ENCODE peak calls at places on chromosomes 7 and 10, in four cellular contexts. R, C, D and Q are unnamed samples.
A peak's percentile ranks its signal among the peaks of the same experiment; 100 is the strongest.

GRCh38 chr10:91197044-91197651 is 23.3 kb upstream of the PCGF5 start:
- DNase-seq in R (no peak), C (no peak), D (no peak), Q (no peak)

GRCh38 chr7:118288098-118288497 is 63.6 kb downstream of the ANKRD7 start:
- DNase-seq in R (no peak), C (peak; percentile 54), D (no peak), Q (no peak)

GRCh38 chr7:54419209-54419608 is 123.0 kb upstream of the VSTM2A start:
- DNase-seq in R (peak; percentile 69), C (no peak), D (no peak), Q (no peak)

GRCh38 chr7:152336754-152337368 is 98.9 kb downstream of the KMT2C start:
- DNase-seq in R (peak; percentile 73), C (peak; percentile 51), D (peak; percentile 39), Q (no peak)

GRCh38 chr7:87506243-87507180 is 31.0 kb upstream of the ABCB4 start:
- DNase-seq in R (no peak), C (no peak), D (peak; percentile 15), Q (no peak)

GRCh38 chr7:110973566-110973965 is 117.4 kb upstream of the LRRN3 start:
- DNase-seq in R (no peak), C (no peak), D (no peak), Q (no peak)

GRCh38 chr7:31214751-31215150 is 125.8 kb downstream of the NEUROD6 start:
- DNase-seq in R (no peak), C (no peak), D (no peak), Q (no peak)

GRCh38 chr7:50264908-50265307 is 39.6 kb upstream of the IKZF1 start:
- DNase-seq in R (no peak), C (no peak), D (no peak), Q (no peak)

GRCh38 chr7:29563590-29564454 is at the start of gene PRR15:
- DNase-seq in R (peak; percentile 93), C (no peak), D (peak; percentile 76), Q (no peak)

GRCh38 chr10:2619472-2619871 is 447.9 kb upstream of the PFKP start:
- DNase-seq in R (peak; percentile 72), C (peak; percentile 31), D (no peak), Q (no peak)

GRCh38 chr7:149719050-149719899 is 54.1 kb downstream of the ZNF467 start:
- DNase-seq in R (no peak), C (no peak), D (no peak), Q (no peak)

GRCh38 chr7:17056491-17057142 is 174.8 kb upstream of the AGR3 start:
- DNase-seq in R (no peak), C (no peak), D (no peak), Q (no peak)

GRCh38 chr7:157936976-157937375 is 600.2 kb downstream of the DNAJB6 start:
- DNase-seq in R (no peak), C (no peak), D (no peak), Q (no peak)

GRCh38 chr10:37754538-37755323 is 102.7 kb downstream of the ZNF248 start:
- DNase-seq in R (no peak), C (peak; percentile 45), D (peak; percentile 7), Q (no peak)

GRCh38 chr10:99654390-99654789 is 4.9 kb upstream of the ENTPD7 start:
- DNase-seq in R (no peak), C (peak; percentile 60), D (no peak), Q (no peak)

GRCh38 chr10:47030191-47030698 is 119.0 kb downstream of the PTPN20 start:
- DNase-seq in R (no peak), C (no peak), D (no peak), Q (no peak)

GRCh38 chr10:121240556-121240955 is 357.7 kb downstream of the FGFR2 start:
- DNase-seq in R (no peak), C (no peak), D (no peak), Q (no peak)

GRCh38 chr7:74293577-74293908 is 4.3 kb downstream of the CLIP2 start:
- DNase-seq in R (no peak), C (no peak), D (no peak), Q (no peak)
- H3K27ac ChIP-seq in R (peak overlapping the region; percentile 85), C (no peak overlapping the region), D (peak overlapping the region; percentile 84), Q (peak overlapping the region; percentile 0)

DNA sequence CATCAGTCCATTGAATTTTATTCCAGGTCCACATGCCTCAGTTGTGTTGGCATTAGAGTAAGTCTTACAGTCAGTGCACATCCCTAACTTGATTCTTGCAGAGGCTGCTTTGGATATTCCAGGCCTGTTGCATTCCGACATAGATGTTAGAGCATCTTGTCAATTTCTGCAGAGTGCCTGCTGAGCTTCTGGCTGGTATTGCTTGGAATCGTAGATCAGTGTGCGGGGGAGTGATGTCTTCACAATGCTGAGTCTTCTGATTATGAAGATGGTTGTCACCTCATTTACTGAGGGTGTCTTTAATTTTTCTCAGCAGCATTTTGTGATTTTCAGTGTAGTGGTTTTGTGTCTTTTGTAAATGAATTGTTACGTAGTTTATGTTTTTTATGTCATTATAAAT is 45.2 kb downstream of the INPP5A start:
- DNase-seq in R (no peak), C (no peak), D (no peak), Q (no peak)
- TF ChIP-seq POLR2AphosphoS5 in R (no peak), C (no peak), D (no peak), Q (no peak)

DNA sequence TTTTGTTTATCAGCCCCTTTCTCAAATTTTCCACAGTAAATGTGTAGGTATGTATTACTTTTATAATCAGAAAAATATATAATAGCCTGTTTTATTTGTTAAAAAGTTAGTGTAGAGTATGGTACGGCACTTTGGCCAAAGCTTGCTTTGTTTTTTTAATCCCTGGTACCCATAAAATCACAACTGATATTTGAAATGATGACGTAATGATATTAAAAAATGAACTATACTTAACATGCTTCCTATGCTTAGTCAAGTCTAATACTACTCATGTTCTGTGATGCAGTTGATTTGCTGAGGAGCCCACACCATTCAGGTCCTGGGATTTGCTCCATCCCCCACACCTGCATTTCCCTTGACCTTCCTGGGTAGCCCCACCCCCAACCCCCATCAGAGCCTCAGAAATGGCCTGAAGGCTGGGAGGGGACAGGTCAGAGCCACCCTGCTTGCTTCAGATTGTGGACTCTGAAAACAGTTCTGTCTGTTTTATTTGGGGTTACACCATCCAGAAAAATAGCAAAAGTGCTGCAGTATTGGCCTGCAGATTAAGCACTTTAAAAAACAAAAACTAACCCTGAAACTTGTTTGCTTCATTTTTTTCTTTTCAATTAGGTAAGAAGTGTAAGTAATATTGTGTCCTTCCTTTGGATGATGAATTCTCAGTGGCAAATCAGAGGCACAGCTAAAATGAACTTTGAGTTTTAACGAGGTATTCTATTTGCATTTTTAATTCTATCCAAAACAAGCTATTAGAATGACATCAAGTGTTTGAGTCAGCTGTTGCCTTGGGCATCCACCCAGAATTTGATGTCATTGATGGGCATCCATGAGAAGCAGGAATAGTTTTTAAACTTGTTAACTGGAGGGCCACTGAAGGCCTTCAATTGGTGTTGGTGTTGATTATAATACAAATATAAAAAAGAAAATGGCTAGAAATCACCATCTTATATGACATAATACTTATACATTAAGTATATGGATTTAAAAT is 23.3 kb downstream of the PLCE1 start:
- DNase-seq in R (peak; percentile 68), C (no peak), D (no peak), Q (no peak)
- H3K27me3 ChIP-seq in R (no peaks in the 10 kb centered on the region), C (no peaks in the 10 kb centered on the region), D (no peaks in the 10 kb centered on the region), Q (no peaks in the 10 kb centered on the region)

DNA sequence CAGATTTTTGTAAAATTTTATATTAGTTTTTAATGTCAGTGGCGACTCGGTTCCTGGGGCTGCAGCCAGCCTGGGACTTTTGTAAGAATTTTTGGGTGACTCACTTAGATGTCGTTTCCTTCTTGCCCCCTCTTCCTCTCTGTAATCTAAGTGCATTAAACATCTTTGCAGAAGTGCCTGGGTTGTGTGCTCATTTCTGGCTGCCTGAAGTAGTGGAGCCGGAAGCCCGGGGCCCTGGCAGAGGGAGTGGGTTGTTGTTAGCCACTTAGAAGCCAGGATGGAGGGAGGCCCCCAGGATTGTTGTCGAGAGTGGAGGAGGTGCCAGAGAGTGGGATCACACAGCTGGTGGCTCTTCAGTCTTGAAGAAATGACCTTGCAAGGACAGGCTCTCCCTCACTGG is 11.0 kb upstream of the TRIM8 start:
- DNase-seq in R (no peak), C (peak; percentile 94), D (no peak), Q (no peak)
- H3K27ac ChIP-seq in R (no peak overlapping the region), C (peak overlapping the region; percentile 86), D (no peak overlapping the region), Q (peak overlapping the region; percentile 60)

GRCh38 chr10:124460144-124460543 is 1.5 kb upstream of the LHPP start:
- DNase-seq in R (no peak), C (no peak), D (no peak), Q (no peak)

GRCh38 chr10:124459395-124459794 is 2.2 kb upstream of the LHPP start:
- DNase-seq in R (no peak), C (no peak), D (no peak), Q (no peak)

GRCh38 chr10:124462348-124462695 is 699 bp downstream of the LHPP start:
- DNase-seq in R (no peak), C (no peak), D (no peak), Q (no peak)

GRCh38 chr10:124464028-124464751 is 2.6 kb downstream of the LHPP start:
- DNase-seq in R (no peak), C (no peak), D (no peak), Q (no peak)

GRCh38 chr10:124461642-124462347 is at the start of gene LHPP:
- DNase-seq in R (peak; percentile 89), C (peak; percentile 88), D (peak; percentile 69), Q (no peak)
- TF ChIP-seq POLR2AphosphoS5 in R (peak; percentile 77), C (peak; percentile 43), D (peak; percentile 92), Q (no peak)